ENCODE peak calls at places on chromosomes 7 and 10, in four cellular contexts. One of them, this sample, is unnamed.

GRCh38 chr10:111836586-111836985 is 347.0 kb downstream of the GPAM start:
- DNase-seq in lower lobe of right lung: no peak
- DNase-seq in GM13977: no peak
- DNase-seq in ovary: no peak
- DNase-seq in this sample: no peak

GRCh38 chr10:109914966-109915365 is 8.3 kb downstream of the XPNPEP1 start:
- DNase-seq in lower lobe of right lung: no peak
- DNase-seq in GM13977: peak; percentile 31
- DNase-seq in ovary: no peak
- DNase-seq in this sample: no peak

GRCh38 chr7:19773361-19773760 is at the start of gene TMEM196:
- DNase-seq in lower lobe of right lung: no peak
- DNase-seq in GM13977: no peak
- DNase-seq in ovary: no peak
- DNase-seq in this sample: no peak

GRCh38 chr10:93413252-93413689 is 68.9 kb downstream of the MYOF start:
- DNase-seq in lower lobe of right lung: no peak
- DNase-seq in GM13977: no peak
- DNase-seq in ovary: no peak
- DNase-seq in this sample: no peak

GRCh38 chr7:29442146-29442545 is 121.5 kb upstream of the PRR15 start:
- DNase-seq in lower lobe of right lung: no peak
- DNase-seq in GM13977: no peak
- DNase-seq in ovary: no peak
- DNase-seq in this sample: no peak

GRCh38 chr10:28331821-28332220 is 29.0 kb upstream of the MPP7 start:
- DNase-seq in lower lobe of right lung: no peak
- DNase-seq in GM13977: no peak
- DNase-seq in ovary: no peak
- DNase-seq in this sample: no peak

GRCh38 chr7:44307905-44308740 is 17.3 kb downstream of the CAMK2B start:
- DNase-seq in lower lobe of right lung: no peak
- DNase-seq in GM13977: peak; percentile 22
- DNase-seq in ovary: no peak
- DNase-seq in this sample: peak; percentile 31

GRCh38 chr10:127736915-127737562 is at the start of gene FOXI2:
- DNase-seq in lower lobe of right lung: no peak
- DNase-seq in GM13977: no peak
- DNase-seq in ovary: no peak
- DNase-seq in this sample: no peak

GRCh38 chr7:157906583-157906982 is 569.8 kb downstream of the DNAJB6 start:
- DNase-seq in lower lobe of right lung: no peak
- DNase-seq in GM13977: no peak
- DNase-seq in ovary: no peak
- DNase-seq in this sample: no peak

GRCh38 chr7:151168022-151168786 is 710 bp upstream of the GBX1 start:
- DNase-seq in lower lobe of right lung: peak; percentile 54
- DNase-seq in GM13977: peak; percentile 86
- DNase-seq in ovary: no peak
- DNase-seq in this sample: peak; percentile 88

GRCh38 chr7:1311406-1312097 is 78.9 kb downstream of the UNCX start:
- DNase-seq in lower lobe of right lung: no peak
- DNase-seq in GM13977: no peak
- DNase-seq in ovary: no peak
- DNase-seq in this sample: no peak

GRCh38 chr7:51764981-51765380 is 448.4 kb upstream of the COBL start:
- DNase-seq in lower lobe of right lung: no peak
- DNase-seq in GM13977: no peak
- DNase-seq in ovary: no peak
- DNase-seq in this sample: no peak
- TF ChIP-seq CTCF in lower lobe of right lung: no peak
- TF ChIP-seq CTCF in GM13977: no peak
- TF ChIP-seq CTCF in ovary: no peak
- TF ChIP-seq CTCF in this sample: no peak

DNA sequence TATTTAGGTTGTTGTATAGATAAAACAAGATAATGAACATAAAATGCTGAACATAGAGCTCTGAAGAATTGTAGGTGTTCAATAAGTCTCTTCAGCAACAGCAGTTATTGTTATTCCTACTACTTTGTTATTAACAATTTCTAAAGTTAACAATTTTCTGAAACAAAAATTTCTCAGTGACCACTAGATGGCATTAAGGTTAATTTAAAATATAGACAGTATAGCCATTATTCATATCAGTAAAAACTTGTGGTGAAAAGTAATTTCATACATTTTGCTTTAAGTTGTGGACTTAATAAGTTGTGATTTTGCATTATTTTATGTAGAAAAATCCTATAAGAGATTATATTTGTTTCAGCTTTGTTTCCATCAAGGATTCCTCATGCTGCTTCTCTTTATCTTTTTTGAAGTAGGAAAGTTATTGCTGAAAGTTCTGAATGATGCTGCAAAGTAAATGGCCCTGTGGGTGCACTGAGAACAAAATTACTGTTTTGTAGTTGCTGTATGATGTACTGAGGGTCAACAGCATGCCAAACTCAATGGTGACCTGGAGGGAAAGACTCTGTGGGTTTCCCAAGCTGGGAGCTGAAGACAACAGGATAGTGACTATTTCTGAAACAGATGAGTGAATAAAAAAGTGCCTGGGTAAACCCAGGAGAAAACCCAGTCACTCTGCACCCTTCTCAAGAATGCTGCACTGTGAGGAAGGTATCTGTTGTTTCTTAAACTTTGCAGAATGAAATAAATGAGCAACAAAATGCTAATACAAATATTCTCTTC is 253.6 kb downstream of the KIF20B start:
- DNase-seq in lower lobe of right lung: no peak
- DNase-seq in GM13977: peak; percentile 34
- DNase-seq in ovary: no peak
- DNase-seq in this sample: peak; percentile 25
- TF ChIP-seq CTCF in lower lobe of right lung: peak; percentile 31
- TF ChIP-seq CTCF in GM13977: peak; percentile 45
- TF ChIP-seq CTCF in ovary: no peak
- TF ChIP-seq CTCF in this sample: no peak

DNA sequence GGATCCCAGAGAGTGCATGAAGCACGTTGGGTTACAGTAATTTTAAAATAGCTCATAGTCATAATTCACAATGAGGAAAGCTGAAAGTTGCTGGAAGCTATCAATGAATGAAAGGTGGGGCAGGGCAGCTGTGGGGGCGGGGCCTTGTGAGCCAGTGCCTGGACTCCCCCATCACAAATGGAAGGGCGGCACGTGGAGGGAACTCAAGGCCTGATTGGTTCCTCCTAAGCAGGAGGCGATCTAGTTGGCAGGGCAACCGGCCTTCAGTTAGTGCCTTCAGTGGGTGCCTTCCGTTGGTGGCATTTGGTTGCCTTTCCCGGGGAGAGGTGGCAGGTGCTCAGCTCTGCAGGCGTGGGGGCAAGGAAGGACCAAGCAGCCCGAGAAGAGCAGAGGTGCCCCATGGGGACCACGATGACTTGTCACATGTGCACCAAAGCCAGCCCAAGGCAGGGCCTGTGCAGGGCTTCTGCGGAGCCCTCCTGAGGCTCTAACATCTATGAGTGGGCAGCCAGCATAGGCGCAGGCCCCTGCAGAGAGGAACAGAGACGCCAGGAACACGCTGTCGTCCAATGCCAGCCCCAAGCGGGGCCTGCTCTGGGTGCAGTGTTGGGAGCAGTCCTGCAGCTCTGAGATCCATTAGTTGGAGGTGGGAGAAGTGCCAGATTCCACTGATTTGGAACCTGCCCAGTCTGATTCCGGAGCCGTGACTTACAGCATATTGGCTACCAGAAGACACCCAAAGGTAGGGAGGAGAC is 59.8 kb upstream of the PDSS1 start:
- DNase-seq in lower lobe of right lung: no peak
- DNase-seq in GM13977: no peak
- DNase-seq in ovary: no peak
- DNase-seq in this sample: no peak
- TF ChIP-seq CTCF in lower lobe of right lung: no peak
- TF ChIP-seq CTCF in GM13977: no peak
- TF ChIP-seq CTCF in ovary: no peak
- TF ChIP-seq CTCF in this sample: no peak

GRCh38 chr10:131354380-131354779 is 42.9 kb upstream of the TCERG1L start:
- DNase-seq in lower lobe of right lung: no peak
- DNase-seq in GM13977: no peak
- DNase-seq in ovary: no peak
- DNase-seq in this sample: no peak
- TF ChIP-seq CTCF in lower lobe of right lung: no peak
- TF ChIP-seq CTCF in GM13977: no peak
- TF ChIP-seq CTCF in ovary: no peak
- TF ChIP-seq CTCF in this sample: no peak

DNA sequence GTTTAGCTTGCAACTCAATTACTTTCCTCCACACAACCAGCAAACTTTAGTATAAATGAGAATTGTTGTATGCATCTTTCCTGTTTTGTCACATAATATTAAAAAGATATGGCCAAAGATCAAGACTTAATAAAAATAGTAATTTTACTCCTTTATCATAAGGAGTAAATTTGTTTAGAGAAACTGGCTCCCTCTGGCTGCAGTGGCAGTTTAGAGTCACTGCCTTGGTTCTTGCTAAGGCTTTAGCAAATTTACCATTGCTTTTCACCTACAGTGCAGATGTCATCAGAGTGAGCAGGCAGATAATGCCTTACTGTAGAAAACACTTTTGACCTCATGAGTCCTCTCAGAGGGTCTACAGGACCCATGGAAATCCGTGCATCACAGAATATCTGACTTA is 2.6 kb downstream of the PRPF18 start:
- DNase-seq in lower lobe of right lung: no peak
- DNase-seq in GM13977: no peak
- DNase-seq in ovary: no peak
- DNase-seq in this sample: no peak
- TF ChIP-seq CTCF in lower lobe of right lung: no peak
- TF ChIP-seq CTCF in GM13977: peak; percentile 10
- TF ChIP-seq CTCF in ovary: no peak
- TF ChIP-seq CTCF in this sample: no peak

GRCh38 chr10:80205478-80206276 is at the start of gene ANXA11:
- DNase-seq in lower lobe of right lung: peak; percentile 91
- DNase-seq in GM13977: peak; percentile 95
- DNase-seq in ovary: peak; percentile 86
- DNase-seq in this sample: peak; percentile 95
- TF ChIP-seq CTCF in lower lobe of right lung: no peak
- TF ChIP-seq CTCF in GM13977: no peak
- TF ChIP-seq CTCF in ovary: no peak
- TF ChIP-seq CTCF in this sample: no peak